ENCODE peak calls at places on chromosomes 3 and 15, in seven cellular contexts. N is NCI-H1436, J is NCI-H1092, Q is SHP77 treated with DMSO at 0.1 percent for 48 hours, C is thyroid gland, A is fibroblast of lung, Z is NCI-H187. V is an unnamed sample.

GRCh38 chr3:30644615-30645014 is 38.2 kb downstream of the TGFBR2 start:
- DNase-seq in A (peak), N (no peak), J (no peak), Z (no peak), Q (no peak), C (no peak), V (no peak)

GRCh38 chr15:84727429-84727828 is 11.5 kb upstream of the SEC11A start:
- DNase-seq in N (no peak), Z (no peak), A (no peak), Q (no peak), C (no peak), J (no peak), V (no peak)

GRCh38 chr15:26889298-26889898 is 22.5 kb downstream of the GABRA5 start:
- DNase-seq in C (peak), N (peak), Z (peak), Q (peak), A (peak), J (peak), V (peak)

GRCh38 chr3:14263317-14264005 is 84.8 kb downstream of the LSM3 start:
- DNase-seq in N (no peak), A (no peak), J (no peak), C (no peak), Q (no peak), Z (no peak), V (no peak)

GRCh38 chr15:65731926-65732325 is 60.2 kb downstream of the DENND4A start:
- DNase-seq in C (no peak), A (peak), Q (no peak), J (no peak), Z (no peak), N (no peak), V (no peak)

GRCh38 chr15:91865486-91865885 is 12.0 kb downstream of the SLCO3A1 start:
- DNase-seq in Z (no peak), J (no peak), N (no peak), C (no peak), A (no peak), Q (no peak), V (no peak)

GRCh38 chr3:56781762-56782161 is 20.0 kb downstream of the ARHGEF3 start:
- DNase-seq in Z (no peak), A (no peak), Q (no peak), C (no peak), J (no peak), N (no peak), V (no peak)

GRCh38 chr15:83516935-83517334 is 69.8 kb downstream of the SH3GL3 start:
- DNase-seq in Z (no peak), C (no peak), A (peak), Q (no peak), N (no peak), J (no peak), V (no peak)

GRCh38 chr3:16374047-16375019 is 109.3 kb downstream of the OXNAD1 start:
- DNase-seq in N (no peak), J (no peak), Q (no peak), C (peak), Z (no peak), A (no peak), V (no peak)

GRCh38 chr3:143247007-143247563 is 127.5 kb downstream of the CHST2 start:
- DNase-seq in Q (no peak), N (no peak), Z (no peak), A (no peak), C (no peak), J (no peak), V (no peak)

GRCh38 chr15:29102911-29103824 is 166.5 kb downstream of the NSMCE3 start:
- DNase-seq in Q (no peak), Z (no peak), A (no peak), C (no peak), N (no peak), J (no peak), V (no peak)

GRCh38 chr15:59918994-59919951 is 84.8 kb upstream of the FOXB1 start:
- DNase-seq in Z (no peak), C (no peak), J (no peak), Q (no peak), A (no peak), N (no peak), V (no peak)

GRCh38 chr15:72235298-72235697 is 4.3 kb upstream of the PKM start:
- DNase-seq in J (no peak), A (no peak), Q (no peak), Z (no peak), N (no peak), C (no peak), V (no peak)

GRCh38 chr3:127566801-127567200 is 23.7 kb downstream of the TPRA1 start:
- DNase-seq in C (peak), J (no peak), Q (no peak), A (no peak), N (no peak), Z (peak), V (no peak)

GRCh38 chr15:43930079-43930478 is 103.3 kb downstream of the WDR76 start:
- DNase-seq in C (peak), J (no peak), Z (no peak), A (no peak), N (no peak), Q (no peak), V (no peak)

GRCh38 chr3:127457746-127458145 is 132.8 kb downstream of the TPRA1 start:
- DNase-seq in A (no peak), Q (no peak), N (no peak), C (no peak), J (no peak), Z (peak), V (no peak)

GRCh38 chr3:30347679-30348216 is 258.7 kb upstream of the TGFBR2 start:
- DNase-seq in A (peak), N (no peak), Q (no peak), J (no peak), C (no peak), Z (no peak), V (no peak)

GRCh38 chr15:68420186-68420684 is 11.7 kb downstream of the ITGA11 start:
- DNase-seq in J (no peak), Q (no peak), A (no peak), Z (no peak), N (no peak), C (no peak), V (no peak)

GRCh38 chr3:12903881-12904280 is 62.5 kb upstream of the RPL32 start:
- DNase-seq in J (no peak), A (no peak), Z (no peak), C (no peak), N (no peak), Q (no peak), V (no peak)

GRCh38 chr15:79436037-79436780 is 4.1 kb downstream of the MINAR1 start:
- DNase-seq in N (no peak), J (no peak), A (no peak), C (no peak), Z (no peak), Q (no peak), V (no peak)

GRCh38 chr3:48984648-48985047 is 5.4 kb upstream of the P4HTM start:
- DNase-seq in Z (no peak), Q (no peak), J (no peak), N (no peak), A (no peak), C (no peak), V (no peak)

GRCh38 chr3:51362476-51362875 is 22.6 kb upstream of the MANF start:
- DNase-seq in C (no peak), Z (no peak), Q (no peak), A (no peak), J (no peak), N (no peak), V (no peak)

V was measured in NCI-H2081 treated with DMSO at 0.1 percent for 48 hours.